ENCODE peak calls at places on chromosome 21, in nine cellular contexts. O, Q, S, I, Z, A, H, Y and M are unnamed samples.

GRCh38 chr21:37787456-37787855 is 128.8 kb downstream of the KCNJ6 start:
- DNase-seq in Q (no peak), Y (no peak), I (no peak), S (no peak), H (no peak), A (no peak), Z (no peak), O (peak; percentile 76), M (no peak)

GRCh38 chr21:17738171-17738953 is 80.8 kb downstream of the C21orf91 start:
- DNase-seq in Q (no peak), O (peak; percentile 9), Z (peak; percentile 28), S (no peak), Y (no peak), I (no peak), H (no peak), A (no peak), M (no peak)

GRCh38 chr21:45632165-45632896 is 11.2 kb upstream of the PCBP3 start:
- DNase-seq in Q (no peak), S (no peak), H (no peak), O (no peak), Z (no peak), I (no peak), Y (no peak), A (no peak), M (no peak)

GRCh38 chr21:20459838-20460237 is 538.4 kb upstream of the NCAM2 start:
- DNase-seq in H (peak; percentile 41), A (no peak), Q (no peak), I (no peak), Z (no peak), O (no peak), Y (peak; percentile 29), S (no peak), M (no peak)

GRCh38 chr21:43965911-43966585 is 46.1 kb upstream of the TRAPPC10 start:
- DNase-seq in O (no peak), Q (no peak), H (no peak), A (no peak), Y (peak; percentile 46), I (no peak), S (no peak), Z (no peak), M (no peak)

GRCh38 chr21:41489329-41489728 is 18.6 kb downstream of the TMPRSS2 start:
- DNase-seq in I (no peak), H (no peak), A (no peak), Q (no peak), S (no peak), Z (no peak), O (no peak), Y (no peak), M (no peak)

GRCh38 chr21:31991356-31992331 is 118.8 kb downstream of the HUNK start:
- DNase-seq in S (no peak), H (peak; percentile 38), I (no peak), A (no peak), O (no peak), Y (peak; percentile 40), Q (no peak), Z (no peak), M (no peak)

GRCh38 chr21:41501919-41502318 is 6.0 kb downstream of the TMPRSS2 start:
- DNase-seq in Q (no peak), Z (no peak), Y (no peak), S (no peak), I (no peak), A (no peak), O (no peak), H (no peak), M (no peak)

GRCh38 chr21:33976082-33976979 is 60.7 kb upstream of the ATP5PO start:
- DNase-seq in I (peak; percentile 59), S (no peak), H (peak; percentile 88), A (no peak), Y (no peak), Q (peak; percentile 47), O (no peak), Z (peak; percentile 35), M (peak; percentile 68)

GRCh38 chr21:16587671-16588379 is 858.0 kb downstream of the USP25 start:
- DNase-seq in H (no peak), A (peak; percentile 64), Y (peak; percentile 45), I (no peak), O (peak; percentile 75), S (no peak), Z (no peak), Q (no peak), M (no peak)

GRCh38 chr21:41754481-41754891 is 12.4 kb downstream of the RIPK4 start:
- DNase-seq in S (no peak), I (no peak), O (no peak), A (no peak), Z (no peak), H (no peak), Q (peak; percentile 60), Y (no peak), M (no peak)

GRCh38 chr21:41941941-41942340 is 11.9 kb downstream of the C2CD2 start:
- DNase-seq in H (no peak), I (no peak), Q (no peak), Y (no peak), S (no peak), O (no peak), A (no peak), Z (no peak), M (no peak)

GRCh38 chr21:44533121-44533890 is 6.7 kb downstream of the KRTAP10-1 start:
- DNase-seq in H (no peak), S (no peak), A (no peak), Q (no peak), Y (peak; percentile 5), Z (no peak), O (no peak), I (no peak), M (no peak)

GRCh38 chr21:34775793-34776192 is 107.0 kb downstream of the CLIC6 start:
- DNase-seq in A (no peak), O (no peak), S (no peak), I (no peak), Q (no peak), Y (no peak), H (no peak), Z (no peak), M (no peak)

GRCh38 chr21:31514598-31514997 is 144.9 kb upstream of the SOD1 start:
- DNase-seq in A (peak; percentile 91), Z (no peak), S (peak; percentile 68), O (no peak), I (no peak), H (no peak), Q (peak; percentile 70), Y (peak; percentile 75), M (no peak)

GRCh38 chr21:25567472-25567871 is 39.8 kb downstream of the MRPL39 start:
- DNase-seq in Z (no peak), Y (no peak), I (no peak), H (no peak), S (no peak), Q (no peak), A (no peak), O (peak; percentile 2), M (no peak)

GRCh38 chr21:41008971-41009370 is 159.0 kb upstream of the BACE2 start:
- DNase-seq in A (no peak), Q (no peak), S (no peak), Z (no peak), O (no peak), I (no peak), H (no peak), Y (no peak), M (no peak)

GRCh38 chr21:29721242-29721641 is 218.6 kb downstream of the GRIK1 start:
- DNase-seq in A (no peak), Q (no peak), O (no peak), Z (no peak), I (no peak), Y (no peak), H (no peak), S (no peak), M (no peak)

GRCh38 chr21:25643486-25643885 is 4.4 kb downstream of the JAM2 start:
- DNase-seq in Z (no peak), Q (no peak), O (no peak), Y (no peak), A (no peak), I (no peak), S (no peak), H (no peak), M (no peak)

GRCh38 chr21:29248124-29248523 is 50.6 kb upstream of the BACH1 start:
- DNase-seq in A (no peak), Z (no peak), S (no peak), H (no peak), I (no peak), Y (no peak), Q (no peak), O (no peak), M (no peak)

GRCh38 chr21:35075546-35075945 is 26.4 kb upstream of the RUNX1 start:
- DNase-seq in Y (no peak), H (no peak), A (peak; percentile 5), O (peak; percentile 42), S (no peak), I (no peak), Z (no peak), Q (no peak), M (no peak)

GRCh38 chr21:41973427-41973831 is 19.6 kb upstream of the C2CD2 start:
- DNase-seq in S (no peak), Y (no peak), Z (no peak), H (no peak), Q (no peak), A (no peak), I (no peak), O (no peak), M (no peak)

GRCh38 chr21:43313939-43314405 is 113.0 kb downstream of the SIK1 start:
- DNase-seq in S (no peak), Q (no peak), I (no peak), H (no peak), A (no peak), O (no peak), Z (no peak), Y (no peak), M (no peak)

GRCh38 chr21:15943009-15943666 is 213.4 kb downstream of the USP25 start:
- DNase-seq in O (peak; percentile 49), Z (no peak), Y (no peak), S (no peak), I (no peak), A (no peak), H (no peak), Q (no peak), M (no peak)

GRCh38 chr21:32994305-32994704 is 31.4 kb upstream of the OLIG2 start:
- DNase-seq in H (peak; percentile 54), Y (no peak), A (no peak), Q (no peak), O (peak; percentile 27), S (no peak), I (no peak), Z (no peak), M (no peak)

GRCh38 chr21:42594616-42595280 is 58.7 kb upstream of the PDE9A start:
- DNase-seq in S (no peak), H (no peak), A (no peak), Z (no peak), O (no peak), Q (no peak), Y (no peak), I (no peak), M (no peak)